ENCODE peak calls at places on chromosomes 7 and 10, in four cellular contexts. V, H, J and C are unnamed samples. For H3K27me3, the result is how much of the 10 kb centered on the place peaks cover.

GRCh38 chr7:108653526-108653925 is 83.9 kb downstream of the DNAJB9 start:
- DNase-seq in V (no peak), H (no peak), J (no peak), C (no peak)

GRCh38 chr10:91700788-91701444 is 68.0 kb upstream of the PPP1R3C start:
- DNase-seq in V (no peak), H (no peak), J (no peak), C (no peak)

GRCh38 chr7:28984631-28985030 is 26.5 kb upstream of the TRIL start:
- DNase-seq in V (no peak), H (no peak), J (peak), C (no peak)

GRCh38 chr10:61841338-61841875 is 60.1 kb upstream of the ARID5B start:
- DNase-seq in V (no peak), H (no peak), J (no peak), C (no peak)

GRCh38 chr7:139950881-139951525 is 111.7 kb downstream of the PARP12 start:
- DNase-seq in V (no peak), H (no peak), J (no peak), C (no peak)

GRCh38 chr7:139675127-139676110 is 102.4 kb downstream of the HIPK2 start:
- DNase-seq in V (no peak), H (no peak), J (no peak), C (no peak)

GRCh38 chr7:916291-916941 is 38.1 kb downstream of the ADAP1 start:
- DNase-seq in V (no peak), H (no peak), J (no peak), C (no peak)

GRCh38 chr7:12814107-12814506 is 126.7 kb downstream of the ARL4A start:
- DNase-seq in V (no peak), H (no peak), J (no peak), C (no peak)

GRCh38 chr10:66795871-66796270 is 130.0 kb upstream of the LRRTM3 start:
- DNase-seq in V (no peak), H (no peak), J (no peak), C (no peak)

DNA sequence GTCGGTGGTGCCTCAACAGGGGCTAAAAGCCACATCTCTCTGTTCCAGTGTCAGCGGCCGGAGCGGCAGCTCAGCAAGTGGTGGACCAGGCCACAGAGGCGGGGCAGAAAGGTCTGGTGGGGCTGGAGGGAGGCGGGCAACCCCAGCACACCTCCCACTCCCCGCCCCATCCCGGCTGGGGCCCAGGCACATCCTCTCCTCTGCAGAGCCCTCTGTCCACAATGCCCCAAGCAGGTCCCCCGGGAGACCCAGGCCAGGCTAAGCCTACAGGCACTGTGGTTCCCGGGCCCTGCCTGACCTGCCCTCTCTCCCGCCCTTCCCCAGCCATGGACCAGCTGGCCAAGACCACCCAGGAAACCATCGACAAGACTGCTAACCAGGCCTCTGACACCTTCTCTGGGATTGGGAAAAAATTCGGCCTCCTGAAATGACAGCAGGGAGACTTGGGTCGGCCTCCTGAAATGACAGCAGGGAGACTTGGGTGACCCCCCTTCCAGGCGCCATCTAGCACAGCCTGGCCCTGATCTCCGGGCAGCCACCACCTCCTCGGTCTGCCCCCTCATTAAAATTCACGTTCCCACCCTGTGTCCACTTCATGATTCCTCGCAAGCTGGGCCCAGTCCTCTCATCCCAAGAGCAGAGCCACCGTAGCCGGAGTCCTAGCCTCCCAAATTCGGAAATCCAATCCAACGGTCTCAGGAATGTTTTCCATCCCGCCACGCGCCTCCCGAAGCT is 2.0 kb downstream of the ADIRF start:
- DNase-seq in V (no peak), H (peak), J (peak), C (no peak)
- H3K27ac ChIP-seq in V (peak), H (peak), J (no peak), C (peak)

GRCh38 chr10:101766753-101767599 is 8.9 kb downstream of the FGF8 start:
- DNase-seq in V (no peak), H (no peak), J (no peak), C (no peak)
- H3K27me3 ChIP-seq in V (under half), H (under half), J (under half), C (under half)

GRCh38 chr10:75223507-75223906 is 12.2 kb downstream of the COMTD1 start:
- DNase-seq in V (no peak), H (no peak), J (no peak), C (no peak)
- H3K27ac ChIP-seq in V (no peak), H (peak), J (peak), C (no peak)

GRCh38 chr10:1378473-1378872 is 322.3 kb downstream of the WDR37 start:
- DNase-seq in V (no peak), H (no peak), J (no peak), C (no peak)

GRCh38 chr10:1379601-1380000 is 323.4 kb downstream of the WDR37 start:
- DNase-seq in V (no peak), H (no peak), J (peak), C (no peak)

GRCh38 chr10:1381339-1381738 is 325.2 kb downstream of the WDR37 start:
- DNase-seq in V (no peak), H (no peak), J (no peak), C (no peak)

GRCh38 chr10:1377756-1378397 is 321.7 kb downstream of the WDR37 start:
- DNase-seq in V (no peak), H (no peak), J (no peak), C (no peak)

GRCh38 chr10:1380075-1380793 is 324.0 kb downstream of the WDR37 start:
- DNase-seq in V (no peak), H (no peak), J (peak), C (no peak)
- H3K27me3 ChIP-seq in V (under half), H (under half), J (under half), C (under half)